ENCODE peak calls at places on chromosomes 5 and 9, in five cellular contexts. Z is colonic mucosa, O is esophagus squamous epithelium, W is MM.1S, P is astrocyte of the spinal cord. D is an unnamed sample.

GRCh38 chr5:125032286-125032685 is 285.8 kb upstream of the ZNF608 start:
- DNase-seq in P (no peak), W (no peak), Z (no peak), O (no peak), D (no peak)

GRCh38 chr9:107710552-107710951 is 221.0 kb upstream of the KLF4 start:
- DNase-seq in W (no peak), P (no peak), Z (no peak), O (no peak), D (no peak)

GRCh38 chr5:173494446-173494845 is 122.0 kb downstream of the BOD1 start:
- DNase-seq in O (no peak), W (no peak), Z (no peak), P (no peak), D (no peak)

GRCh38 chr5:139658928-139659667 is 10.9 kb downstream of the CXXC5 start:
- DNase-seq in W (no peak), Z (peak), O (no peak), P (peak), D (peak)

GRCh38 chr5:10330511-10331105 is 22.9 kb upstream of the MARCHF6 start:
- DNase-seq in W (no peak), P (no peak), O (no peak), Z (peak), D (no peak)

GRCh38 chr5:8188874-8189588 is 320.1 kb downstream of the MTRR start:
- DNase-seq in W (peak), Z (peak), P (no peak), O (no peak), D (no peak)

GRCh38 chr5:5751496-5751895 is 329.0 kb downstream of the ICE1 start:
- DNase-seq in W (no peak), P (no peak), Z (no peak), O (no peak), D (no peak)

GRCh38 chr5:11050596-11051304 is 289.7 kb upstream of the DAP start:
- DNase-seq in P (no peak), Z (no peak), O (no peak), W (no peak), D (peak)

GRCh38 chr5:139565411-139566305 is 4.5 kb downstream of the UBE2D2 start:
- DNase-seq in Z (no peak), P (peak), O (no peak), W (peak), D (peak)

GRCh38 chr9:125532812-125533594 is 174.0 kb downstream of the MAPKAP1 start:
- DNase-seq in O (no peak), Z (no peak), W (no peak), P (no peak), D (no peak)

GRCh38 chr5:36442796-36443195 is 141.1 kb upstream of the RANBP3L start:
- DNase-seq in Z (no peak), W (no peak), O (no peak), P (peak), D (peak)

GRCh38 chr5:176528301-176528700 is 8.9 kb downstream of the RNF44 start:
- DNase-seq in O (no peak), W (no peak), P (no peak), Z (no peak), D (no peak)

GRCh38 chr5:163387970-163388369 is 49.4 kb upstream of the CCNG1 start:
- DNase-seq in Z (no peak), P (no peak), O (no peak), W (no peak), D (no peak)

GRCh38 chr5:139178948-139179347 is 19.2 kb downstream of the SIL1 start:
- DNase-seq in Z (no peak), P (peak), O (no peak), W (no peak), D (peak)

GRCh38 chr9:136020671-136021070 is 59.5 kb upstream of the UBAC1 start:
- DNase-seq in O (no peak), Z (no peak), P (no peak), W (no peak), D (no peak)

GRCh38 chr5:112863549-112863948 is 2.5 kb downstream of the SRP19 start:
- DNase-seq in W (no peak), O (no peak), Z (no peak), P (no peak), D (no peak)

GRCh38 chr5:65482727-65483473 is 1.2 kb upstream of the ADAMTS6 start:
- DNase-seq in W (no peak), O (no peak), Z (peak), P (peak), D (peak)

GRCh38 chr5:58462623-58463230 is 2.8 kb upstream of the PLK2 start:
- DNase-seq in O (no peak), P (peak), Z (peak), W (peak), D (peak)

GRCh38 chr5:147391781-147392180 is 118.1 kb downstream of the DPYSL3 start:
- DNase-seq in O (no peak), Z (peak), P (peak), W (peak), D (peak)

GRCh38 chr5:79938468-79938867 is 52.6 kb downstream of the MTX3 start:
- DNase-seq in W (peak), O (no peak), P (no peak), Z (no peak), D (no peak)

GRCh38 chr9:14326264-14326826 is 12.4 kb upstream of the NFIB start:
- DNase-seq in O (no peak), W (peak), Z (no peak), P (peak), D (peak)

GRCh38 chr5:52922384-52922783 is 66.8 kb upstream of the ITGA2 start:
- DNase-seq in P (peak), Z (no peak), O (no peak), W (no peak), D (peak)

GRCh38 chr5:166758151-166758550 is 1533.3 kb upstream of the WWC1 start:
- DNase-seq in Z (no peak), P (peak), W (no peak), O (no peak), D (no peak)

GRCh38 chr5:133233616-133234015 is 181.8 kb downstream of the HSPA4 start:
- DNase-seq in P (no peak), Z (no peak), O (no peak), W (no peak), D (no peak)

GRCh38 chr5:132050136-132050535 is 10.3 kb upstream of the IL3 start:
- DNase-seq in W (no peak), P (no peak), Z (peak), O (no peak), D (no peak)

GRCh38 chr5:126030698-126031097 is 392.5 kb upstream of the GRAMD2B start:
- DNase-seq in O (no peak), W (no peak), Z (no peak), P (no peak), D (no peak)

GRCh38 chr5:143200781-143201398 is 202.6 kb downstream of the NR3C1 start:
- DNase-seq in P (peak), O (no peak), W (no peak), Z (no peak), D (peak)

GRCh38 chr9:89641980-89642379 is 37.2 kb downstream of the GADD45G start:
- DNase-seq in O (no peak), P (no peak), W (no peak), Z (no peak), D (no peak)

GRCh38 chr9:33425128-33425533 is 22.3 kb downstream of the AQP3 start:
- DNase-seq in P (no peak), W (no peak), Z (no peak), O (no peak), D (no peak)
- TF ChIP-seq CTCF in P (no peak), W (no peak), Z (no peak), O (no peak), D (no peak)

DNA sequence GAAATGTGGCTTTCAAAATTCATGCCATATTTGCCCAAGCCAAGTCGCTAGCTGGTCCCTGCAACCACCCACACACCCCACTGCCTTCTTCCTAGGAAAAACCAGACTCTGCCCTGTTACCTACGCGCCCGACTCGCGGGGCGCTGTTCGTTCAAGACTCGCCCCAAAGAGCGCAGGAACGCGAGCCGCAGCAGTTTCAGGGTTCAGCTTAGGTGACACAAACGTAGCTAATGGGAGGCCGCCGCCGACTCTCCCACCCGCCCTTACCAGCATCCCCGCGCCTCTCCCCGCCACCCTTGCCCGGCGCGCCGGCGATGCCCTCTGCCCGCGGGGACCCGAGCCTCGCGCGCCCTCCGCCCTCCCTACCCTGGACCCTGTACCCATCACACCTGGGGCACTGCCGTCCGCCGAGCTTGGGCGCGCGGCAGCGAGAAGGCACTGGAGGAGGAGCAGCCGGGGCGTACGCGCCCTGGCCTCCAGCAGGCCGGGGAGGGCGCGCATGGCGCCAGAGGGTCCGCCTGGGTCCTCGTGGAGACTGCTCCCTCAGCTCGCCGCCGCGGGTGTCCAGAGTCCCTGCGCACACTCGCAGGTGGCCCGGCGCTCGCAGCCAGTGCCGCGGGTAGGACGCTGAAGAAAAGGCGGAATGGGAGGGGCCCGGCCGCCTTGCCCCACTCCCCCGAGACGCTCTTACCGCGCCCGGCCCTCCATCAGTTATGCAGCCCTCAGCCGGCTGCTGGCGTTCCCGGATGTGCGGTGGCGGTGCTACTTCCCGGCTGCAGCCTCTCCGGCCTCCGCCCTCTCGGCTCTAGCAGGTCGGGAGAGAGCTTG is at the start of gene EMB:
- DNase-seq in W (peak), P (peak), O (peak), Z (peak), D (peak)
- H3K4me3 ChIP-seq in W (peak), P (peak), O (peak), Z (peak), D (peak)

GRCh38 chr5:149638546-149639241 is 57.4 kb downstream of the ARHGEF37 start:
- DNase-seq in P (no peak), W (no peak), O (no peak), Z (no peak), D (no peak)

GRCh38 chr5:149641600-149641999 is 60.3 kb downstream of the ARHGEF37 start:
- DNase-seq in P (no peak), Z (no peak), O (no peak), W (no peak), D (no peak)

GRCh38 chr5:149639718-149640117 is 58.4 kb downstream of the ARHGEF37 start:
- DNase-seq in O (no peak), W (no peak), Z (no peak), P (no peak), D (no peak)

GRCh38 chr5:149640350-149640999 is 59.2 kb downstream of the ARHGEF37 start:
- DNase-seq in W (no peak), O (no peak), P (no peak), Z (no peak), D (no peak)

DNA sequence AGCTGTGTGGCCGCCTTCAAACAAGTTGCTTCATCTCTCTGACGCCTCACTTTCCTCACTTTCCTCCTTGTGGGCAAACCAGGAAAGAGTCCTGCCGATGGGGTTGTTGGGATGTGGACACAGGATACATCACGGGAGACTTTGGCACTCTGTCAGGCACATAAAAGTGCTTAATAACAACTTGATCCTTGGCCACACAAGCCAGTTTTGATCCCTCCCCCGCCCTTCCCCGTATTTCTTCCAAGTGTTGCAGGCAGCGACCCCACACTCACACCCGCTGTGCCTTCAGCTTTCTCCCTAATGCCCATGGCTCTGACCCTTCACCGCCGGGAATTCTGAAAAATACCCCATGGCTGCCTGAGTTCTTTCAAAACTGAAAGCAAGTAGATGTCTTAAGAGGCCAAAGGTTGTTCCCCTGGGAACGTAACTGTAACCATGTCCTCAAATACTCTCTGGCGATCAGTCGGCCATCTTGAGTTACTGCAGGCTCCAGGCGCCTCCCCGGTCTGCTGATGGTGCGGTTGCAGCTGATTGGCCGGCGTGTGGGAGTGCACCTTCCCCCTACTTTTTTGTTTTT is 59.8 kb downstream of the ARHGEF37 start:
- DNase-seq in Z (peak), W (no peak), P (peak), O (no peak), D (peak)
- TF ChIP-seq CTCF in Z (no peak), W (no peak), P (no peak), O (no peak), D (no peak)

DNA sequence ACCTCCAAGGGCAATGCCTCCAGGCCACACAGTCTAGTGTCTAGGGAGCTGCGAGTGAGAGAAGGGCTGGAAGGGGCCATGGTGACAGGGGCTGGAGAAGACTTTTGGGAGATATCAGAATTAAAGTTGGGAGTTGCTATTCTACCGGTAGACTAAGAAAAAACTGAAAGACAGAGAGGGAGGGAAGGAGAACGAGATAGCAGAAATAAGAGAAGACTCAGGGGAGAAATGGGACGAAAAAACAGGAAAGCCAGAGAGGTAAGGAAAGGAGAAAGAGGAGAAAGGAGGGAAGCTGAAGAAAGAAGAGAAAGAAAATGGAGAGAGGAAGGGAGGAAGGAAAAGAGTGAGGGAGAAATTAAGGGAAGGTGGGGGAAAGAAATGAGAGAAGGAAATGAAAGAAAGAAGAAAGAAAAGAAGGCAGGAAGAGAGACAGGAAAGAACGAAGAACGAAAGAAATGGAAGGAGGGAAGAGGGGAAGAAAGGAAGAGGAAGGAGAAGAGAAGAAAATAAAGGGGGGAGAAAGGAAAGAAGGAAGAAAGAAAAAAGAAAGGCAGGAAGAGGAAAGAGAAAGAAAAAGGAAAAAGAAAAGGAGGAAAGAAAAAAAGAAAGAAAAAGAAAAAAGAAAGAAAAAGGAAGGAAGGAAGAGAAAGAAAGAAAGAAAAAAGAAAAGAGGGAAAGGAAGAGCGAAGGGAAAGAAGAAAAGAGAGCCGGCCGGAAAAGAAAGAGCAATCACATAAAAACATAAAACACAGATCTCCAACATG is 1.2 kb downstream of the EBF1 start:
- DNase-seq in Z (no peak), P (no peak), O (no peak), W (no peak), D (no peak)
- H3K4me3 ChIP-seq in Z (peak), P (peak), O (peak), W (peak), D (peak)

DNA sequence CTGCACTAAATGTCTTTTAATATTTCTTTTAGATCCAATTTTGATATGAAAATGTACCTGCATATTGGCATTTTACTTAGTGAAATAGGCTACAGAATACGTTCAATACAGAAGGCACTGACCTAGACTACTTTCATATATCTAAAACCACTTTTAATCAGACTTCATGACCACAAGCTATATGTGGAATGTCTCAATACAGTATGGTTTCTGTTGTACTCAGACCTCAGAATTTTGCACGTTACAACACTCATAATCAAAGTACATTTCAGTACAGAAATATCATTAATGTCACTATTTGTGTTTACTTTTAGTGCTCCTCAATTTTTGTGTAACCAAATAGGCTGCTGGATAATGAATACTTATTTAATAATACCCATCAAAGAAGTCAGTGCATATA is 74.8 kb downstream of the MEF2C start:
- DNase-seq in P (no peak), W (peak), Z (no peak), O (no peak), D (no peak)
- TF ChIP-seq CTCF in P (no peak), W (no peak), Z (no peak), O (no peak), D (no peak)

GRCh38 chr9:93683331-93684134 is 107.1 kb downstream of the PHF2 start:
- DNase-seq in W (no peak), Z (peak), O (no peak), P (no peak), D (no peak)
- H3K4me3 ChIP-seq in W (no peak), Z (no peak), O (no peak), P (no peak), D (no peak)

GRCh38 chr9:113992994-113993393 is 85.1 kb downstream of the AMBP start:
- DNase-seq in P (no peak), O (no peak), Z (no peak), W (no peak), D (no peak)

GRCh38 chr9:113992276-113992951 is 85.7 kb downstream of the AMBP start:
- DNase-seq in Z (no peak), W (no peak), P (no peak), O (no peak), D (no peak)

GRCh38 chr9:113995963-113996362 is 82.1 kb downstream of the AMBP start:
- DNase-seq in W (no peak), Z (no peak), O (no peak), P (no peak), D (no peak)

GRCh38 chr9:113991714-113992113 is 86.4 kb downstream of the AMBP start:
- DNase-seq in O (no peak), P (no peak), Z (no peak), W (no peak), D (no peak)

DNA sequence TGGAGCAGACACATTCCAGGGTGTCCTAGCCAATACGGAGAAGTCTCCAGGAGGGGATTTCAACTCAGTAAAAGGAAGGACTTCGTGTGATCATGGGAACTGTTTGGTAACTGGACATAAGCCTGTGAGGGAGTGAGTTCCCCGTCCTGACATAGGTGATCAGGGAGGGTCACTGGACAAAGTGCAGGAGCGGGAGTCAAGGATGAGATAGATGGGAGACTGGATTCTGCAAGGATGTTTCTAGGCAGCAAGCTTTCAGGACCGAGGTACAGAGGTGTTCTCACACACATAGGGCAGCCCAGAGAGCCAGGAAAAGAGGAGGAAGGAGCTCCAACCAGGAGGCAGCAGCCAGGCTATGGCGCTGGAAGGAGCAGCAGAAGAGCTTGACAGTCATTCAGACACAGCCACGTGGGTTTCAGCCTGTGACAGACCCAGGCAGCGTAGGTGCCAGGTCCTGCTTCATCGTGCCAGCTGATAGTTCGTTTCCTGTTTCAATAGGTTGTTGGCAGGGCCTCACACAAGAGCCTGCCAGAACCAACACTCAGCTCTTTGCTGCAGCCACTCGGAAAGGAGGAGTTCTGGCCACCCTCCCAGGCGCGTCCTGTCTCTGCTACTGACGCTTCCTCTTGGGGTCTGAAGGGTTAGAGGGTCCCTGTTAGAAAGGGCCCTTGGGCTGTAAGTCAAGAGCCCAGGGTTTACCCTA is 84.1 kb downstream of the AMBP start:
- DNase-seq in O (no peak), W (peak), P (peak), Z (peak), D (peak)
- TF ChIP-seq CTCF in O (no peak), W (no peak), P (no peak), Z (no peak), D (peak)

DNA sequence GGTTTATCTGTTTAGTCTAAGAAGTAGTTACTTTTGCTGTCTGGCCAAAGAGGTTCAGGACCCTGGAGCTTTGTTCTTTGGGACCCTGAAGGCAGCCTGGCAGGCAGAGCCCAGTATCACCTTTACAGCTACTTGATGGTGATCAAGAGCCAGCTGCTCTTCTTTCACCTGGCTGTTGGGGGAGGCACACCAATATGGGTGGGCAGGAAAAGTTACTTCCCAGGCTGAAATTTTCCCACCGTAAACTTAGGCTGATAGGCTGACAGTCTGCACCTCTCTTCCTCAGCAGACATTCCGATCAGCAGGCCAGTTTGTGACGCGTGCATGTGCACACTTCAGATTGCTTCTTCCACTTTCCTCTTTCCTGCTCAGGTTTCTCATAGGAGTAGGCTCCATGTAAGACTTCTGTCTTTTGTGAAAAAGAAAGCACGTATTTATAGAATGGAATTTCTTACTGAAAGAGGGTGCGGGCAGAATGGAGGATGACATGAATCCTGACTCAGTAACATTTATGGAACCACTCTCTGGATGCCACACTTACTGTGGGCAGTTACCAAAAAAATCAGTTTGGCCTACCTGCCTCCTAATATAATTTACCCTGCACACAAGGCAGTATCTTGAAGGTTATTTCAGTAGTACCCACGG is 223.9 kb upstream of the DMRT1 start:
- DNase-seq in W (no peak), P (no peak), Z (no peak), O (no peak), D (peak)
- H3K4me3 ChIP-seq in W (no peak), P (no peak), Z (no peak), O (no peak), D (no peak)